ENCODE peak calls at places on chromosomes 5 and 9, in five cellular contexts. U is upper lobe of right lung, P is tibial artery, V is SK-N-SH, M is Peyer's patch. O is an unnamed sample.

GRCh38 chr5:151008906-151009305 is 11.5 kb upstream of the GPX3 start:
- DNase-seq in U (no peak), P (no peak), V (no peak), M (no peak), O (no peak)

GRCh38 chr5:81558188-81558587 is 164.3 kb upstream of the ACOT12 start:
- DNase-seq in U (no peak), P (no peak), V (no peak), M (no peak), O (no peak)

GRCh38 chr9:134850611-134851010 is 30.0 kb upstream of the FCN2 start:
- DNase-seq in U (no peak), P (peak), V (no peak), M (no peak), O (no peak)

GRCh38 chr5:160514866-160515265 is 93.2 kb downstream of the PTTG1 start:
- DNase-seq in U (no peak), P (no peak), V (no peak), M (no peak), O (no peak)

GRCh38 chr9:138105561-138106505 is 228.3 kb downstream of the CACNA1B start:
- DNase-seq in U (peak), P (no peak), V (peak), M (peak), O (no peak)

GRCh38 chr5:66769839-66770617 is 173.8 kb downstream of the MAST4 start:
- DNase-seq in U (no peak), P (no peak), V (peak), M (no peak), O (no peak)

GRCh38 chr5:158952951-158953350 is 146.8 kb downstream of the EBF1 start:
- DNase-seq in U (no peak), P (no peak), V (no peak), M (no peak), O (no peak)

GRCh38 chr5:145347026-145347616 is 488.0 kb downstream of the PRELID2 start:
- DNase-seq in U (no peak), P (no peak), V (peak), M (no peak), O (no peak)

GRCh38 chr5:31442253-31442820 is 89.6 kb downstream of the DROSHA start:
- DNase-seq in U (no peak), P (no peak), V (no peak), M (no peak), O (no peak)

GRCh38 chr5:78972654-78973428 is 12.3 kb downstream of the ARSB start:
- DNase-seq in U (no peak), P (no peak), V (peak), M (no peak), O (no peak)

GRCh38 chr9:14616188-14616982 is 76.8 kb downstream of the ZDHHC21 start:
- DNase-seq in U (no peak), P (no peak), V (peak), M (no peak), O (peak)

GRCh38 chr5:131515348-131515747 is 119.7 kb downstream of the RAPGEF6 start:
- DNase-seq in U (no peak), P (no peak), V (no peak), M (no peak), O (no peak)

GRCh38 chr9:127562841-127563523 is 49.1 kb upstream of the STXBP1 start:
- DNase-seq in U (peak), P (no peak), V (no peak), M (no peak), O (no peak)

GRCh38 chr5:16852251-16853005 is 83.7 kb downstream of the MYO10 start:
- DNase-seq in U (no peak), P (no peak), V (no peak), M (no peak), O (no peak)

GRCh38 chr9:131739192-131739961 is 499 bp downstream of the RAPGEF1 start:
- DNase-seq in U (peak), P (peak), V (peak), M (no peak), O (peak)

GRCh38 chr5:178357127-178357526 is 124.5 kb upstream of the PHYKPL start:
- DNase-seq in U (no peak), P (no peak), V (peak), M (no peak), O (no peak)

GRCh38 chr9:96441798-96442445 is 8.0 kb upstream of the HABP4 start:
- DNase-seq in U (no peak), P (no peak), V (no peak), M (no peak), O (no peak)

GRCh38 chr9:81335879-81336421 is 353.4 kb downstream of the TLE1 start:
- DNase-seq in U (no peak), P (no peak), V (no peak), M (no peak), O (no peak)

GRCh38 chr5:138138949-138139775 is at the start of gene NME5:
- DNase-seq in U (peak), P (no peak), V (peak), M (peak), O (no peak)

GRCh38 chr9:82022121-82022520 is 33.5 kb downstream of the SPATA31D1 start:
- DNase-seq in U (no peak), P (no peak), V (peak), M (no peak), O (no peak)

GRCh38 chr5:14504332-14504727 is 77.3 kb upstream of the OTULINL start:
- DNase-seq in U (no peak), P (no peak), V (no peak), M (no peak), O (no peak)

GRCh38 chr9:89179535-89179919 is 909 bp upstream of the SHC3 start:
- DNase-seq in U (no peak), P (no peak), V (no peak), M (no peak), O (no peak)
- H3K27ac ChIP-seq in U (peak), P (peak), V (peak), M (peak), O (no peak)

DNA sequence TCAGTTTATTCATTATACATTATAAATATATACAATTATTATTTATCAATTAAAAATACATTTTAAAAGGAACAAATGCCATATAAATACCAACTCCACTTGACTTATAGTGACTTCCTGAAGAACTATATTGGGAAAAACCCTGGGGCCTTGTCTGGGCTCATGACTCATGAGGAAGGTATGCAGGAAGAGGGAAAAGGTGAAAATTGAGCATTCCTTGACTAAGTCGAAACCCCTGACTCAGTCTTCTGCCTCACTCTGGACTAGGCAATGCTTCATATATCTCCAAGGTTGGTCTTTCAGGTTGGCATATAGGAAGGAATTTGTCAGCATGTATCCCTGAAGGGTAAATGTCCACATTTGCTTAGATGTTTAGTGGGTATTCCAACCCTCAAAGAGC is 78.5 kb downstream of the SH3TC2 start:
- DNase-seq in U (no peak), P (no peak), V (no peak), M (no peak), O (no peak)
- H3K27ac ChIP-seq in U (no peak), P (no peak), V (no peak), M (no peak), O (no peak)

DNA sequence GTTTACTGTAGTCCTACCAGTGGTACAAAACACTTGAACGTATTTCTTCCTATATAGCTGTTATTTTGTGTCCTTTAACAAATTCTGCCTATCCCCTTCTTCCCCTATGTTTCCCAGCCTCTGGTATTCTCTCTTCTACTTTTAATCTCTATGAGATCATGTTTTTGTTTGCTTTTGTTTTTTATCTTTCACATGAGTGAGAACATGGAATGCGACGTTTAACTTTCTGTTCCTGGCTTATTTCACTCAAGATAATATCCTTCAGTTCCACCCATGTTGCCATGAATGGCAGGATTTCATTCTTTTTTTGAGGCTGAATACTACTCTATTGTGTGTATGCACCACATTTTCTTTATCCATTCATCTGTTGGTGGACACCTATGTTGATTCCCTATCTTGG is 634.4 kb upstream of the WWC1 start:
- DNase-seq in U (no peak), P (no peak), V (no peak), M (no peak), O (no peak)
- H3K27ac ChIP-seq in U (no peak), P (no peak), V (no peak), M (no peak), O (no peak)

GRCh38 chr9:125532812-125533594 is 174.0 kb downstream of the MAPKAP1 start:
- DNase-seq in U (no peak), P (no peak), V (no peak), M (no peak), O (no peak)
- H3K27ac ChIP-seq in U (no peak), P (no peak), V (no peak), M (no peak), O (no peak)

DNA sequence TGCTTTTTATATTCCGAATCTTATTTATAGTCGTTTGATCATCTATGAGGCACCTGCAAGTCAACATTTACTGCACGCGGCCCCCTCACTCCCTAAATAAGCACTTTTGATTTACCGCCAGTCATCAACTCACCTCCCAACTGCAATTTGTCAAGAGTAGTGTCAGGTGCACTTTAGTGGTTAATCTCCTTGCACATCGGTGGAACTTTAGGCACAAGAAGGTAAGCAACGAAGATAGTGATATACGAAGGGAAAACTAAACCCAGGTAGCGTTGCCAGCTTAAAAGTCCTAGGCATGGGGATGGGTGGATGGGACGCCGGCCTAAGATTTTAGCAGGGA is 513 bp upstream of the RNF180 start:
- DNase-seq in U (no peak), P (no peak), V (no peak), M (no peak), O (no peak)
- H3K27ac ChIP-seq in U (peak), P (peak), V (no peak), M (peak), O (no peak)

GRCh38 chr5:96868603-96869371 is 7.5 kb upstream of the ERAP2 start:
- DNase-seq in U (no peak), P (no peak), V (peak), M (no peak), O (no peak)

GRCh38 chr5:96869372-96869641 is 7.0 kb upstream of the ERAP2 start:
- DNase-seq in U (no peak), P (no peak), V (no peak), M (no peak), O (no peak)

GRCh38 chr5:96871686-96872085 is 4.6 kb upstream of the ERAP2 start:
- DNase-seq in U (no peak), P (no peak), V (no peak), M (no peak), O (peak)

GRCh38 chr5:96870094-96871021 is 5.9 kb upstream of the ERAP2 start:
- DNase-seq in U (no peak), P (no peak), V (no peak), M (peak), O (peak)

DNA sequence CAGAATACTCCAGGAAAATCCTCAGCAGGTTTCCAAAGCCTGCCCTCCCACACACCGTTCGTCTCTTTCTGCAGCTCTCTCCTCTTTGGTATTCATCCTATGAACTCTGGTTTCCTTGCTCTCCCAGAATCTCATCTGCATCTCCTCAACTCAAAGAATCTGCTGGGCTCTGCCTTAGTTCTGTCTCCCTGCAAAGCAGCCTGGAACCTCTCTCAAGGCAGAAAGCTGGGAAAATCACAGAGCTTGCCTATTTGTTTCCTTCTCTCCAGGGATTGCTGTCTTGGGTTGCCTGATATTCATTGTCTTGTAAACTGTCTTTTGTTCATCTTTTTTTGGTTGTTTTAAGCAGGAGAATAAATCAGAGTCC is 5.3 kb upstream of the ERAP2 start:
- DNase-seq in U (no peak), P (no peak), V (no peak), M (no peak), O (no peak)
- H3K27ac ChIP-seq in U (no peak), P (no peak), V (no peak), M (no peak), O (peak)

GRCh38 chr5:147391781-147392180 is 118.1 kb downstream of the DPYSL3 start:
- DNase-seq in U (no peak), P (peak), V (peak), M (no peak), O (no peak)
- H3K27ac ChIP-seq in U (no peak), P (no peak), V (no peak), M (no peak), O (no peak)